ENCODE peak calls at places on chromosomes 7 and 10, in seven cellular contexts. One of them, this sample, is unnamed.

GRCh38 chr10:93386496-93387369 is 95.4 kb downstream of the MYOF start:
- DNase-seq in HCT116: no peak
- DNase-seq in SK-N-SH: no peak
- DNase-seq in gastrocnemius medialis: peak; percentile 17
- DNase-seq in A549: no peak
- DNase-seq in fibroblast of lung: peak; percentile 47
- DNase-seq in cardiac muscle cell: peak; percentile 39
- DNase-seq in this sample: no peak

GRCh38 chr10:79020605-79021004 is 48.2 kb upstream of the ZMIZ1 start:
- DNase-seq in HCT116: no peak
- DNase-seq in SK-N-SH: no peak
- DNase-seq in gastrocnemius medialis: no peak
- DNase-seq in A549: no peak
- DNase-seq in fibroblast of lung: no peak
- DNase-seq in cardiac muscle cell: no peak
- DNase-seq in this sample: no peak

GRCh38 chr10:117477961-117478670 is 64.4 kb upstream of the EMX2 start:
- DNase-seq in HCT116: peak; percentile 83
- DNase-seq in SK-N-SH: no peak
- DNase-seq in gastrocnemius medialis: no peak
- DNase-seq in A549: peak; percentile 47
- DNase-seq in fibroblast of lung: no peak
- DNase-seq in cardiac muscle cell: peak; percentile 85
- DNase-seq in this sample: no peak

GRCh38 chr10:9858816-9859215 is 1158.9 kb upstream of the CELF2 start:
- DNase-seq in HCT116: no peak
- DNase-seq in SK-N-SH: no peak
- DNase-seq in gastrocnemius medialis: no peak
- DNase-seq in A549: no peak
- DNase-seq in fibroblast of lung: peak; percentile 27
- DNase-seq in cardiac muscle cell: peak; percentile 31
- DNase-seq in this sample: no peak

GRCh38 chr10:73625004-73625883 is 16.0 kb downstream of the MYOZ1 start:
- DNase-seq in HCT116: no peak
- DNase-seq in SK-N-SH: peak; percentile 73
- DNase-seq in gastrocnemius medialis: no peak
- DNase-seq in A549: peak; percentile 60
- DNase-seq in fibroblast of lung: peak; percentile 25
- DNase-seq in cardiac muscle cell: peak; percentile 38
- DNase-seq in this sample: peak; percentile 48

GRCh38 chr10:28089467-28089866 is 90.6 kb upstream of the ODAD2 start:
- DNase-seq in HCT116: peak; percentile 91
- DNase-seq in SK-N-SH: no peak
- DNase-seq in gastrocnemius medialis: no peak
- DNase-seq in A549: no peak
- DNase-seq in fibroblast of lung: peak; percentile 80
- DNase-seq in cardiac muscle cell: peak; percentile 73
- DNase-seq in this sample: no peak

GRCh38 chr7:71229699-71230098 is 97.8 kb downstream of the GALNT17 start:
- DNase-seq in HCT116: no peak
- DNase-seq in SK-N-SH: no peak
- DNase-seq in gastrocnemius medialis: no peak
- DNase-seq in A549: no peak
- DNase-seq in fibroblast of lung: no peak
- DNase-seq in cardiac muscle cell: no peak
- DNase-seq in this sample: no peak

GRCh38 chr7:92695308-92696261 is 105.4 kb upstream of the FAM133B start:
- DNase-seq in HCT116: peak; percentile 82
- DNase-seq in SK-N-SH: no peak
- DNase-seq in gastrocnemius medialis: no peak
- DNase-seq in A549: peak; percentile 36
- DNase-seq in fibroblast of lung: peak; percentile 94
- DNase-seq in cardiac muscle cell: peak; percentile 95
- DNase-seq in this sample: no peak

GRCh38 chr10:113945075-113945686 is 90.7 kb downstream of the NHLRC2 start:
- DNase-seq in HCT116: peak; percentile 59
- DNase-seq in SK-N-SH: no peak
- DNase-seq in gastrocnemius medialis: no peak
- DNase-seq in A549: no peak
- DNase-seq in fibroblast of lung: peak; percentile 48
- DNase-seq in cardiac muscle cell: peak; percentile 36
- DNase-seq in this sample: no peak

GRCh38 chr7:93890464-93891068 is at the start of gene TFPI2:
- DNase-seq in HCT116: no peak
- DNase-seq in SK-N-SH: peak; percentile 83
- DNase-seq in gastrocnemius medialis: no peak
- DNase-seq in A549: peak; percentile 77
- DNase-seq in fibroblast of lung: peak; percentile 49
- DNase-seq in cardiac muscle cell: peak; percentile 87
- DNase-seq in this sample: no peak

GRCh38 chr10:122464575-122464974 is 3.2 kb downstream of the HTRA1 start:
- DNase-seq in HCT116: no peak
- DNase-seq in SK-N-SH: no peak
- DNase-seq in gastrocnemius medialis: no peak
- DNase-seq in A549: no peak
- DNase-seq in fibroblast of lung: no peak
- DNase-seq in cardiac muscle cell: no peak
- DNase-seq in this sample: no peak

GRCh38 chr7:17773289-17773626 is 167.0 kb downstream of the SNX13 start:
- DNase-seq in HCT116: no peak
- DNase-seq in SK-N-SH: no peak
- DNase-seq in gastrocnemius medialis: peak; percentile 32
- DNase-seq in A549: peak; percentile 2
- DNase-seq in fibroblast of lung: peak; percentile 94
- DNase-seq in cardiac muscle cell: peak; percentile 92
- DNase-seq in this sample: no peak

GRCh38 chr10:69742928-69743602 is 58.6 kb upstream of the COL13A1 start:
- DNase-seq in HCT116: peak; percentile 18
- DNase-seq in SK-N-SH: peak; percentile 64
- DNase-seq in gastrocnemius medialis: no peak
- DNase-seq in A549: no peak
- DNase-seq in fibroblast of lung: peak; percentile 56
- DNase-seq in cardiac muscle cell: peak; percentile 69
- DNase-seq in this sample: no peak

GRCh38 chr7:74025146-74025545 is 2.8 kb upstream of the ELN start:
- DNase-seq in HCT116: no peak
- DNase-seq in SK-N-SH: no peak
- DNase-seq in gastrocnemius medialis: no peak
- DNase-seq in A549: no peak
- DNase-seq in fibroblast of lung: no peak
- DNase-seq in cardiac muscle cell: no peak
- DNase-seq in this sample: no peak

GRCh38 chr7:45670227-45670626 is 96.1 kb downstream of the ADCY1 start:
- DNase-seq in HCT116: no peak
- DNase-seq in SK-N-SH: no peak
- DNase-seq in gastrocnemius medialis: no peak
- DNase-seq in A549: no peak
- DNase-seq in fibroblast of lung: no peak
- DNase-seq in cardiac muscle cell: no peak
- DNase-seq in this sample: no peak

GRCh38 chr10:133141144-133141962 is 18.7 kb upstream of the KNDC1 start:
- DNase-seq in HCT116: no peak
- DNase-seq in SK-N-SH: no peak
- DNase-seq in gastrocnemius medialis: no peak
- DNase-seq in A549: no peak
- DNase-seq in fibroblast of lung: no peak
- DNase-seq in cardiac muscle cell: no peak
- DNase-seq in this sample: no peak

GRCh38 chr10:113524120-113524519 is 28.7 kb upstream of the HABP2 start:
- DNase-seq in HCT116: no peak
- DNase-seq in SK-N-SH: no peak
- DNase-seq in gastrocnemius medialis: no peak
- DNase-seq in A549: no peak
- DNase-seq in fibroblast of lung: no peak
- DNase-seq in cardiac muscle cell: no peak
- DNase-seq in this sample: no peak

GRCh38 chr10:16999665-17000451 is 129.8 kb downstream of the CUBN start:
- DNase-seq in HCT116: no peak
- DNase-seq in SK-N-SH: no peak
- DNase-seq in gastrocnemius medialis: no peak
- DNase-seq in A549: no peak
- DNase-seq in fibroblast of lung: peak; percentile 82
- DNase-seq in cardiac muscle cell: peak; percentile 68
- DNase-seq in this sample: no peak

GRCh38 chr10:16996530-16996964 is 133.1 kb downstream of the CUBN start:
- DNase-seq in HCT116: no peak
- DNase-seq in SK-N-SH: no peak
- DNase-seq in gastrocnemius medialis: no peak
- DNase-seq in A549: no peak
- DNase-seq in fibroblast of lung: peak; percentile 35
- DNase-seq in cardiac muscle cell: peak; percentile 82
- DNase-seq in this sample: no peak

GRCh38 chr10:16993186-16993585 is 136.4 kb downstream of the CUBN start:
- DNase-seq in HCT116: no peak
- DNase-seq in SK-N-SH: no peak
- DNase-seq in gastrocnemius medialis: no peak
- DNase-seq in A549: no peak
- DNase-seq in fibroblast of lung: no peak
- DNase-seq in cardiac muscle cell: no peak
- DNase-seq in this sample: no peak

GRCh38 chr10:16992611-16993119 is 136.9 kb downstream of the CUBN start:
- DNase-seq in HCT116: no peak
- DNase-seq in SK-N-SH: no peak
- DNase-seq in gastrocnemius medialis: no peak
- DNase-seq in A549: no peak
- DNase-seq in fibroblast of lung: peak; percentile 15
- DNase-seq in cardiac muscle cell: peak; percentile 49
- DNase-seq in this sample: no peak

DNA sequence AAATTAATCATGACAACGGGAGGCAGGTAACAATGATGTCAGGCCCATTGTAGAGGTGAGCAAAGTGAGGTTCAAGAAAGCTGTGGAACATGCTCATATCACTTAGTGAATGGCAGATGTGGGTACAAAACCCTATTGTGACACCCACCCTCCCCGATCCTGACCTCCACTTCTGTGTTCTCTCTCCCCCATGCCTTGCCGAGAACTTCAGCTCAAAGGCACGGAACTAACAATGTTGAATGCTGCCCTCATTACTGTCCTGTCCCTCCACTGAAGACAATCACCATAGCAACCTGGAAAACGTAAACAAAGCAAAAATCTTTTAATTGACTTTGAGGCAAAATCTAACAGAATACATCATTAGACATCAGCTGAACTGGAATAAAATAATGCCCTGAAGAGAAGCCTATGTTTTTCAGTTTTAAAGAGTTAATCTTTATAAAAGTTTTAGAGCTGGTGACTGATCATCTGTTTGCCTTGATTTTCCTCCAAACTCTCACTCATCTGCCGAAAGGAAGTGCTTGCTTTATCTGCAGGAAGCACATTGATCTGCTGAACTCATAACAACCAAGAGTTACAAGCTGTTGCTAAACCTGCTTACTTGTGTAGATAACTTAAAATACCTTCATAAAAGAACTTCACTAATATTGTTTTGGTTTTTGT is 133.6 kb downstream of the CUBN start:
- DNase-seq in HCT116: no peak
- DNase-seq in SK-N-SH: no peak
- DNase-seq in gastrocnemius medialis: no peak
- DNase-seq in A549: no peak
- DNase-seq in fibroblast of lung: peak; percentile 37
- DNase-seq in cardiac muscle cell: peak; percentile 85
- DNase-seq in this sample: no peak
- H3K27ac ChIP-seq in HCT116: no peak overlapping the region
- H3K27ac ChIP-seq in SK-N-SH: peak overlapping the region; percentile 100
- H3K27ac ChIP-seq in gastrocnemius medialis: no peak overlapping the region
- H3K27ac ChIP-seq in A549: no peak overlapping the region
- H3K27ac ChIP-seq in fibroblast of lung: peak overlapping the region; percentile 84
- H3K27ac ChIP-seq in cardiac muscle cell: no peak overlapping the region
- H3K27ac ChIP-seq in this sample: no peak overlapping the region

DNA sequence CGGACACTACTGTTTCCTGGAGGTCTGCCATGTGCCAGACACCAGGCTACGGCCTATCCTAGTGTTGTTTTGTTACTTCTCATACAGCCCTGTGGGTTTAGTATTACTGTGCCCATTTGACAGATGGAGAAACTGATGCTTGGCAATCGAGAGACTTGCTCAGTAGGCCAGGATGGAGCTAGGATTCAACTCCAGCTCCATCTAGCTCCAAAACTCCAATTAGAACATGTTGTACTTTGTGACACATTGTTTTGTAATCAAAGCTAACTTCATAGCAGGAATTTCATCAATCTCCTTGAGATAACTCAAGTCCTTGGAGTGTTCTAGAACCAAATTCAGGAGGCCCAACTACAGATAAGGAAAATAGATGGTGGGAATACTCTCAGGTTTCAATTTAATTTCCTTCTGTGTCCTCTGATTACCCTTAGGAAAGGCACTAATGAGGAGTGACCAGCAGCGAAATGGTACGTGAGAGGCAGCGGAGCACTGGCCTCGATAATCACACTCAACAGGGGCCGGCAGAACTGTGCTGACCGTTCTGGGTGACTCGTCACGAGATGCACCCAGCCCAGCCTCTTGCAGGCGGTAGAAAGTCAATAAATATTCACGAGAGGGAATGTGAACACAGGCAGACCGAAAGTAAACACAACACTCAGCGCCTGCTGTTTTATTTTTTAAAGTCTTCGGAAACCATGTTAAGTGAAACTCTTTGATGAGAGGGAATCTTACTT is 269.6 kb upstream of the NEBL start:
- DNase-seq in HCT116: no peak
- DNase-seq in SK-N-SH: no peak
- DNase-seq in gastrocnemius medialis: no peak
- DNase-seq in A549: no peak
- DNase-seq in fibroblast of lung: no peak
- DNase-seq in cardiac muscle cell: no peak
- DNase-seq in this sample: no peak
- H3K27ac ChIP-seq in HCT116: no peak overlapping the region
- H3K27ac ChIP-seq in SK-N-SH: no peak overlapping the region
- H3K27ac ChIP-seq in gastrocnemius medialis: no peak overlapping the region
- H3K27ac ChIP-seq in A549: peak overlapping the region; percentile 70
- H3K27ac ChIP-seq in fibroblast of lung: no peak overlapping the region
- H3K27ac ChIP-seq in cardiac muscle cell: no peak overlapping the region
- H3K27ac ChIP-seq in this sample: peak overlapping the region; percentile 32

GRCh38 chr7:144158861-144159260 is 24.4 kb upstream of the CTAGE4 start:
- DNase-seq in HCT116: no peak
- DNase-seq in SK-N-SH: no peak
- DNase-seq in gastrocnemius medialis: no peak
- DNase-seq in A549: no peak
- DNase-seq in fibroblast of lung: no peak
- DNase-seq in cardiac muscle cell: no peak
- DNase-seq in this sample: no peak

DNA sequence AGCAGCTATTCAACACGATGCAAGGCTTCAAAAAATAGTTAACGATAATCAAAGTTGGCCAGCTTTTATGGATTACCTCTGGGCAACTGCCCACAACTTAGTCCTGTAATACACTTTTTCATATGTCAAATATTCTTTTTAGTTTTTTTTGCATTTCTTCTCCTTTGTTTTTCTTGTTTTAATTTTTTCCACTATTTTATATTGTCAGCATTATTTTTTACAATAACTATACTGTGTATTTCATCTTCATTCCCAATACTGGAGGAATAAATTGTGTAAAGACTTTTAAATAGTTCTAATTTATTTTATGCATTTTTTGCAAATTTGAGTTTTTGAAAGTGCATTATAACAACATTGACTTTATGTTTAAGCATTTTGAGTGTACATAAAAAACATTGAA is 18.5 kb upstream of the CTAGE4 start:
- DNase-seq in HCT116: no peak
- DNase-seq in SK-N-SH: no peak
- DNase-seq in gastrocnemius medialis: no peak
- DNase-seq in A549: no peak
- DNase-seq in fibroblast of lung: no peak
- DNase-seq in cardiac muscle cell: no peak
- DNase-seq in this sample: no peak
- H3K27ac ChIP-seq in HCT116: no peak overlapping the region
- H3K27ac ChIP-seq in SK-N-SH: no peak overlapping the region
- H3K27ac ChIP-seq in gastrocnemius medialis: no peak overlapping the region
- H3K27ac ChIP-seq in A549: no peak overlapping the region
- H3K27ac ChIP-seq in fibroblast of lung: no peak overlapping the region
- H3K27ac ChIP-seq in cardiac muscle cell: no peak overlapping the region
- H3K27ac ChIP-seq in this sample: no peak overlapping the region

GRCh38 chr7:105230486-105230885 is 158.2 kb downstream of the SRPK2 start:
- DNase-seq in HCT116: no peak
- DNase-seq in SK-N-SH: no peak
- DNase-seq in gastrocnemius medialis: no peak
- DNase-seq in A549: no peak
- DNase-seq in fibroblast of lung: no peak
- DNase-seq in cardiac muscle cell: no peak
- DNase-seq in this sample: no peak
- H3K27ac ChIP-seq in HCT116: no peak overlapping the region
- H3K27ac ChIP-seq in SK-N-SH: no peak overlapping the region
- H3K27ac ChIP-seq in gastrocnemius medialis: no peak overlapping the region
- H3K27ac ChIP-seq in A549: no peak overlapping the region
- H3K27ac ChIP-seq in fibroblast of lung: no peak overlapping the region
- H3K27ac ChIP-seq in cardiac muscle cell: no peak overlapping the region
- H3K27ac ChIP-seq in this sample: no peak overlapping the region

This sample was measured in caudate nucleus.